ENCODE peak calls at places on chromosomes 4 and X, in five cellular contexts. One of them, this sample, is unnamed.

GRCh38 chr4:157246959-157247358 is 26.4 kb downstream of the GRIA2 start:
- DNase-seq in AG09309: no peak
- DNase-seq in central memory CD4-positive, alpha-beta T cell: no peak
- DNase-seq in RPMI8226: no peak
- DNase-seq in pulmonary artery endothelial cell: no peak
- DNase-seq in this sample: no peak

GRCh38 chr4:1053080-1053661 is 41.7 kb downstream of the FGFRL1 start:
- DNase-seq in central memory CD4-positive, alpha-beta T cell: no peak
- DNase-seq in AG09309: peak; percentile 71
- DNase-seq in pulmonary artery endothelial cell: no peak
- DNase-seq in RPMI8226: no peak
- DNase-seq in this sample: no peak

GRCh38 chrX:48689143-48689920 is 5.7 kb downstream of the WAS start:
- DNase-seq in RPMI8226: no peak
- DNase-seq in central memory CD4-positive, alpha-beta T cell: no peak
- DNase-seq in AG09309: no peak
- DNase-seq in pulmonary artery endothelial cell: no peak
- DNase-seq in this sample: no peak

GRCh38 chr4:39446842-39447573 is 11.7 kb downstream of the RPL9 start:
- DNase-seq in central memory CD4-positive, alpha-beta T cell: peak; percentile 35
- DNase-seq in AG09309: no peak
- DNase-seq in pulmonary artery endothelial cell: no peak
- DNase-seq in RPMI8226: no peak
- DNase-seq in this sample: no peak

GRCh38 chr4:41058426-41058825 is 155.9 kb downstream of the APBB2 start:
- DNase-seq in RPMI8226: no peak
- DNase-seq in AG09309: no peak
- DNase-seq in pulmonary artery endothelial cell: no peak
- DNase-seq in central memory CD4-positive, alpha-beta T cell: no peak
- DNase-seq in this sample: no peak

GRCh38 chr4:2064276-2064991 is 5.3 kb downstream of the NAT8L start:
- DNase-seq in central memory CD4-positive, alpha-beta T cell: no peak
- DNase-seq in pulmonary artery endothelial cell: no peak
- DNase-seq in AG09309: no peak
- DNase-seq in RPMI8226: no peak
- DNase-seq in this sample: no peak

GRCh38 chr4:141220271-141220654 is 432 bp upstream of the ZNF330 start:
- DNase-seq in AG09309: no peak
- DNase-seq in RPMI8226: no peak
- DNase-seq in central memory CD4-positive, alpha-beta T cell: peak; percentile 1
- DNase-seq in pulmonary artery endothelial cell: no peak
- DNase-seq in this sample: no peak

GRCh38 chr4:71269241-71269640 is 69.6 kb upstream of the SLC4A4 start:
- DNase-seq in RPMI8226: no peak
- DNase-seq in pulmonary artery endothelial cell: no peak
- DNase-seq in central memory CD4-positive, alpha-beta T cell: no peak
- DNase-seq in AG09309: no peak
- DNase-seq in this sample: no peak

GRCh38 chrX:153816821-153817220 is 13.5 kb downstream of the PDZD4 start:
- DNase-seq in central memory CD4-positive, alpha-beta T cell: peak; percentile 45
- DNase-seq in pulmonary artery endothelial cell: no peak
- DNase-seq in RPMI8226: peak; percentile 51
- DNase-seq in AG09309: no peak
- DNase-seq in this sample: no peak

GRCh38 chr4:174273960-174274359 is 9.5 kb downstream of the FBXO8 start:
- DNase-seq in RPMI8226: no peak
- DNase-seq in central memory CD4-positive, alpha-beta T cell: no peak
- DNase-seq in pulmonary artery endothelial cell: no peak
- DNase-seq in AG09309: no peak
- DNase-seq in this sample: no peak

GRCh38 chr4:161762796-161763195 is 401.0 kb downstream of the FSTL5 start:
- DNase-seq in pulmonary artery endothelial cell: no peak
- DNase-seq in RPMI8226: no peak
- DNase-seq in AG09309: peak; percentile 33
- DNase-seq in central memory CD4-positive, alpha-beta T cell: no peak
- DNase-seq in this sample: no peak

GRCh38 chr4:69748176-69748575 is 12.2 kb downstream of the SULT1B1 start:
- DNase-seq in AG09309: no peak
- DNase-seq in pulmonary artery endothelial cell: no peak
- DNase-seq in central memory CD4-positive, alpha-beta T cell: no peak
- DNase-seq in RPMI8226: no peak
- DNase-seq in this sample: no peak

GRCh38 chrX:11367609-11368430 is 74.6 kb downstream of the AMELX start:
- DNase-seq in RPMI8226: no peak
- DNase-seq in central memory CD4-positive, alpha-beta T cell: no peak
- DNase-seq in AG09309: no peak
- DNase-seq in pulmonary artery endothelial cell: peak; percentile 22
- DNase-seq in this sample: no peak

GRCh38 chr4:181432347-181432746 is 810.9 kb upstream of the TENM3 start:
- DNase-seq in pulmonary artery endothelial cell: no peak
- DNase-seq in central memory CD4-positive, alpha-beta T cell: no peak
- DNase-seq in RPMI8226: no peak
- DNase-seq in AG09309: no peak
- DNase-seq in this sample: no peak